ENCODE peak calls at places on chromosomes 6 and 20, in eight cellular contexts. T, U, S, G, L, D, J and R are unnamed samples.
A peak's percentile ranks its signal among the peaks of the same experiment; 100 is the strongest.

GRCh38 chr6:30618270-30618787 is 689 bp downstream of the MRPS18B start:
- DNase-seq in T (no peak), U (no peak), S (no peak), G (peak; percentile 25), L (no peak), D (no peak), J (no peak), R (no peak)

GRCh38 chr6:107532707-107533106 is 42.8 kb downstream of the SOBP start:
- DNase-seq in T (no peak), U (no peak), S (no peak), G (no peak), L (no peak), D (no peak), J (no peak), R (no peak)

GRCh38 chr6:84860954-84861353 is 96.6 kb upstream of the TBX18 start:
- DNase-seq in T (no peak), U (no peak), S (no peak), G (no peak), L (no peak), D (no peak), J (no peak), R (no peak)

GRCh38 chr6:165717732-165718465 is 54.9 kb upstream of the PDE10A start:
- DNase-seq in T (no peak), U (no peak), S (no peak), G (no peak), L (no peak), D (no peak), J (no peak), R (no peak)

GRCh38 chr6:44043036-44043478 is 84.2 kb downstream of the MRPL14 start:
- DNase-seq in T (no peak), U (no peak), S (no peak), G (peak; percentile 30), L (peak; percentile 58), D (no peak), J (no peak), R (no peak)

GRCh38 chr20:46305331-46305972 is 2.8 kb downstream of the CDH22 start:
- DNase-seq in T (no peak), U (no peak), S (no peak), G (no peak), L (no peak), D (no peak), J (no peak), R (no peak)

GRCh38 chr6:138491020-138491419 is 8.3 kb downstream of the NHSL1 start:
- DNase-seq in T (no peak), U (no peak), S (no peak), G (no peak), L (no peak), D (no peak), J (no peak), R (no peak)

GRCh38 chr6:14717307-14717706 is 528.6 kb upstream of the JARID2 start:
- DNase-seq in T (no peak), U (no peak), S (no peak), G (no peak), L (no peak), D (no peak), J (no peak), R (no peak)

GRCh38 chr20:34040300-34041015 is 46.7 kb downstream of the RALY start:
- DNase-seq in T (no peak), U (no peak), S (no peak), G (no peak), L (no peak), D (no peak), J (no peak), R (no peak)

GRCh38 chr6:56938634-56939294 is 16.1 kb upstream of the BEND6 start:
- DNase-seq in T (no peak), U (no peak), S (no peak), G (peak; percentile 13), L (peak; percentile 100), D (no peak), J (no peak), R (no peak)

GRCh38 chr6:159169193-159169555 is at the start of gene FNDC1:
- DNase-seq in T (no peak), U (peak; percentile 57), S (peak; percentile 86), G (no peak), L (no peak), D (peak; percentile 19), J (peak; percentile 63), R (peak; percentile 68)

GRCh38 chr6:10248378-10248843 is 166.5 kb downstream of the TFAP2A start:
- DNase-seq in T (no peak), U (no peak), S (no peak), G (no peak), L (peak; percentile 53), D (no peak), J (no peak), R (peak; percentile 14)

GRCh38 chr20:6074145-6074561 is 20.3 kb upstream of the LRRN4 start:
- DNase-seq in T (no peak), U (no peak), S (no peak), G (peak; percentile 88), L (no peak), D (no peak), J (no peak), R (no peak)

GRCh38 chr6:122869437-122870024 is 80.5 kb downstream of the SMPDL3A start:
- DNase-seq in T (no peak), U (no peak), S (no peak), G (peak; percentile 53), L (peak; percentile 49), D (no peak), J (no peak), R (peak; percentile 23)

GRCh38 chr6:81120280-81120679 is 632.2 kb downstream of the TENT5A start:
- DNase-seq in T (no peak), U (no peak), S (no peak), G (no peak), L (no peak), D (no peak), J (no peak), R (no peak)

GRCh38 chr20:2865630-2866029 is 7.7 kb upstream of the PTPRA start:
- DNase-seq in T (no peak), U (no peak), S (no peak), G (no peak), L (no peak), D (no peak), J (no peak), R (no peak)

GRCh38 chr6:118161364-118161763 is 254.3 kb downstream of the SLC35F1 start:
- DNase-seq in T (no peak), U (no peak), S (no peak), G (no peak), L (no peak), D (no peak), J (no peak), R (no peak)

GRCh38 chr20:49948178-49948577 is 12.0 kb downstream of the RNF114 start:
- DNase-seq in T (no peak), U (no peak), S (no peak), G (no peak), L (no peak), D (no peak), J (no peak), R (no peak)

GRCh38 chr20:7806831-7807230 is 133.4 kb downstream of the HAO1 start:
- DNase-seq in T (no peak), U (no peak), S (peak; percentile 27), G (no peak), L (peak; percentile 27), D (no peak), J (no peak), R (no peak)

GRCh38 chr6:56795852-56796532 is 153.3 kb upstream of the DST start:
- DNase-seq in T (no peak), U (no peak), S (no peak), G (no peak), L (peak; percentile 60), D (no peak), J (no peak), R (no peak)

GRCh38 chr6:1958257-1958656 is 287.1 kb downstream of the GMDS start:
- DNase-seq in T (no peak), U (no peak), S (no peak), G (no peak), L (peak; percentile 85), D (no peak), J (no peak), R (no peak)

GRCh38 chr20:13102689-13103088 is 93.9 kb downstream of the SPTLC3 start:
- DNase-seq in T (no peak), U (no peak), S (no peak), G (no peak), L (no peak), D (no peak), J (no peak), R (no peak)
- H3K4me1 ChIP-seq in T (no peaks in the 10 kb centered on the region), U (no peaks in the 10 kb centered on the region), S (no peaks in the 10 kb centered on the region), G (peaks cover 61% of the 10 kb centered on the region), L (peaks cover 27% of the 10 kb centered on the region), D (no peaks in the 10 kb centered on the region), J (no peaks in the 10 kb centered on the region), R (no peaks in the 10 kb centered on the region)

GRCh38 chr20:58106143-58106750 is 122.2 kb downstream of the ANKRD60 start:
- DNase-seq in T (no peak), U (no peak), S (no peak), G (no peak), L (no peak), D (no peak), J (no peak), R (no peak)
- H3K4me1 ChIP-seq in T (no peaks in the 10 kb centered on the region), U (no peaks in the 10 kb centered on the region), S (no peaks in the 10 kb centered on the region), G (no peaks in the 10 kb centered on the region), L (peaks cover 45% of the 10 kb centered on the region), D (no peaks in the 10 kb centered on the region), J (no peaks in the 10 kb centered on the region), R (no peaks in the 10 kb centered on the region)

DNA sequence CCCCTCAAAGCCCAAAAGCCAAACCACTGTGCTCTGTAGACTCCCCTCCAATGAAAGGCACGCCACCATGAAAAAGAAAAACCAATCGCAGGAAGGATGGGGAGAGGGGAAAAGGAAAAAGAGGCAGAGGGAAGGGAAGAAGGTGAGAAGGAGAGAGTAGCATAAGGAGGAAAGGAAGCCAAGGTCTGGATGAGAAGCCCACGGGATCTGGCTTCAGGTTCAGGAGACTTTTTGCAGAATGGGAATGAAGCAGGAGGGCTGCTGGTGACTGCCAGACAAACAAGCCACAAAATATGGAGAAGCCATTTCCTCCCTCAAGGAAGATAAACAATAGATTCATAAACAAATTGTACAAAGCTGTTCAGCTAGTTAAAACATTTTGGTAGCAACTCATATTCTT is 79.0 kb upstream of the MRPS10 start:
- DNase-seq in T (no peak), U (no peak), S (no peak), G (no peak), L (no peak), D (no peak), J (no peak), R (no peak)
- H3K4me1 ChIP-seq in T (peaks cover 8% of the 10 kb centered on the region), U (peaks cover 2% of the 10 kb centered on the region), S (peaks cover 38% of the 10 kb centered on the region), G (no peaks in the 10 kb centered on the region), L (peaks cover 66% of the 10 kb centered on the region), D (peaks cover 32% of the 10 kb centered on the region), J (peaks cover 60% of the 10 kb centered on the region), R (no peaks in the 10 kb centered on the region)

GRCh38 chr6:36986704-36987047 is 680 bp upstream of the MTCH1 start:
- DNase-seq in T (no peak), U (no peak), S (no peak), G (no peak), L (no peak), D (no peak), J (no peak), R (no peak)

GRCh38 chr6:36983538-36983937 is 2.5 kb downstream of the MTCH1 start:
- DNase-seq in T (no peak), U (no peak), S (no peak), G (no peak), L (no peak), D (no peak), J (no peak), R (no peak)

GRCh38 chr6:36985963-36986703 is at the start of gene MTCH1:
- DNase-seq in T (peak; percentile 85), U (peak; percentile 94), S (peak; percentile 96), G (peak; percentile 81), L (peak; percentile 87), D (peak; percentile 85), J (peak; percentile 95), R (peak; percentile 89)

GRCh38 chr6:36985384-36985962 is 523 bp downstream of the MTCH1 start:
- DNase-seq in T (peak; percentile 21), U (peak; percentile 61), S (no peak), G (no peak), L (no peak), D (no peak), J (no peak), R (no peak)

GRCh38 chr6:36984581-36985383 is 1.2 kb downstream of the MTCH1 start:
- DNase-seq in T (peak; percentile 77), U (peak; percentile 73), S (no peak), G (no peak), L (peak; percentile 30), D (peak; percentile 60), J (peak; percentile 51), R (peak; percentile 36)
- H3K4me1 ChIP-seq in T (peaks cover 27% of the 10 kb centered on the region), U (peaks cover 10% of the 10 kb centered on the region), S (peaks cover 63% of the 10 kb centered on the region), G (peaks cover 30% of the 10 kb centered on the region), L (peaks cover 16% of the 10 kb centered on the region), D (peaks cover 34% of the 10 kb centered on the region), J (peaks cover 48% of the 10 kb centered on the region), R (peaks cover 14% of the 10 kb centered on the region)